ENCODE peak calls at places on chromosomes 16 and 17, in ten cellular contexts. O is neuronal stem cell; Y is iPS-NIHi11; F is AG09309; L is WTC11; H is dorsolateral prefrontal cortex; E is DMS153; X is ELF-1; J is Calu3; Q is stimulated activated CD8-positive, alpha-beta memory T cell treated with anti-CD3 and anti-CD28 coated beads, Interleukin-2, amount 100 ng/mL, for 1 hour. N is an unnamed sample.
A peak's percentile ranks its signal among the peaks of the same experiment; 100 is the strongest.

GRCh38 chr16:75074920-75075687 is 41.5 kb downstream of the LDHD start:
- DNase-seq in J (no peak), X (no peak), E (no peak), L (no peak), Y (no peak), H (no peak), F (no peak), O (no peak), Q (peak; percentile 55), N (peak; percentile 59)

GRCh38 chr17:59357219-59357699 is 25.8 kb downstream of the YPEL2 start:
- DNase-seq in Y (no peak), L (no peak), J (no peak), F (no peak), X (no peak), E (no peak), H (no peak), O (no peak), Q (no peak), N (no peak)

GRCh38 chr17:33233855-33234228 is 59.3 kb downstream of the ASIC2 start:
- DNase-seq in Y (no peak), F (no peak), O (no peak), J (no peak), L (no peak), E (peak; percentile 32), Q (no peak), H (no peak), X (no peak), N (no peak)

GRCh38 chr17:42288985-42289862 is 926 bp downstream of the STAT5A start:
- DNase-seq in Y (peak; percentile 64), E (peak; percentile 28), O (no peak), X (no peak), J (no peak), L (peak; percentile 48), H (peak; percentile 43), F (no peak), Q (no peak), N (peak; percentile 52)

GRCh38 chr17:8785547-8786412 is 13.4 kb downstream of the MFSD6L start:
- DNase-seq in E (no peak), X (peak; percentile 94), H (peak; percentile 78), Y (peak; percentile 86), O (peak; percentile 81), L (peak; percentile 97), J (peak; percentile 68), Q (peak; percentile 26), F (peak; percentile 8), N (peak; percentile 42)

GRCh38 chr17:66948061-66948750 is 16.3 kb upstream of the CACNG4 start:
- DNase-seq in X (no peak), L (no peak), H (peak; percentile 37), E (no peak), Y (no peak), J (no peak), F (no peak), Q (no peak), O (no peak), N (no peak)

GRCh38 chr17:78106211-78106610 is 22.3 kb downstream of the TMC6 start:
- DNase-seq in J (no peak), H (no peak), Y (no peak), E (no peak), Q (no peak), O (no peak), X (no peak), F (no peak), L (no peak), N (no peak)

GRCh38 chr16:68417711-68418301 is 30.5 kb downstream of the SMPD3 start:
- DNase-seq in X (no peak), Q (peak; percentile 23), Y (no peak), O (no peak), F (no peak), L (no peak), H (no peak), J (peak; percentile 79), E (peak; percentile 92), N (peak; percentile 53)

GRCh38 chr16:354286-354881 is 1.9 kb upstream of the AXIN1 start:
- DNase-seq in O (no peak), J (no peak), L (no peak), Q (no peak), E (no peak), X (no peak), F (no peak), Y (no peak), H (no peak), N (no peak)

GRCh38 chr17:284676-285355 is 67.8 kb downstream of the RPH3AL start:
- DNase-seq in X (no peak), F (no peak), H (peak; percentile 23), E (no peak), L (no peak), J (no peak), O (no peak), Y (no peak), Q (no peak), N (no peak)

GRCh38 chr17:57442914-57443571 is 186.7 kb downstream of the MSI2 start:
- DNase-seq in X (peak; percentile 53), L (no peak), Q (peak; percentile 8), H (peak; percentile 63), E (no peak), Y (no peak), O (no peak), F (no peak), J (peak; percentile 22), N (no peak)

GRCh38 chr16:86951041-86951822 is 366.0 kb downstream of the C16orf95 start:
- DNase-seq in E (no peak), L (no peak), Y (no peak), Q (no peak), F (no peak), X (no peak), H (no peak), O (no peak), J (no peak), N (no peak)

GRCh38 chr17:83055911-83056582 is 23.4 kb upstream of the METRNL start:
- DNase-seq in L (no peak), J (no peak), F (peak; percentile 59), H (peak; percentile 31), O (no peak), Y (no peak), X (no peak), E (no peak), Q (no peak), N (no peak)

GRCh38 chr16:50644730-50645129 is 36.4 kb downstream of the SNX20 start:
- DNase-seq in Q (no peak), O (no peak), Y (peak; percentile 57), H (no peak), L (peak; percentile 35), F (peak; percentile 4), J (peak; percentile 41), E (no peak), X (no peak), N (no peak)

GRCh38 chr17:81794509-81794908 is 9.4 kb upstream of the GCGR start:
- DNase-seq in E (no peak), X (peak; percentile 57), F (no peak), Y (no peak), H (no peak), J (no peak), Q (no peak), L (no peak), O (no peak), N (no peak)

GRCh38 chr16:24208710-24209109 is 47.4 kb upstream of the CACNG3 start:
- DNase-seq in O (peak; percentile 82), E (no peak), F (no peak), Q (no peak), L (peak; percentile 14), J (no peak), X (peak; percentile 73), Y (peak; percentile 62), H (peak; percentile 69), N (no peak)

GRCh38 chr17:15123593-15124590 is 141.2 kb downstream of the PMP22 start:
- DNase-seq in H (no peak), F (peak; percentile 55), Y (no peak), E (no peak), L (no peak), O (no peak), J (no peak), X (peak; percentile 30), Q (no peak), N (no peak)

GRCh38 chr16:4057439-4057877 is 58.8 kb downstream of the ADCY9 start:
- DNase-seq in E (no peak), Q (no peak), F (no peak), H (no peak), O (no peak), L (no peak), J (no peak), X (no peak), Y (no peak), N (no peak)

GRCh38 chr16:81601601-81602251 is 157.1 kb downstream of the CMIP start:
- DNase-seq in O (no peak), E (no peak), Y (no peak), F (no peak), J (no peak), Q (no peak), L (no peak), H (no peak), X (no peak), N (no peak)

GRCh38 chr17:57284984-57285646 is 28.8 kb downstream of the MSI2 start:
- DNase-seq in Y (peak; percentile 48), H (no peak), Q (no peak), X (peak; percentile 37), F (no peak), O (peak; percentile 45), L (peak; percentile 44), E (no peak), J (no peak), N (peak; percentile 44)

GRCh38 chr16:77784441-77785356 is 3.7 kb upstream of the VAT1L start:
- DNase-seq in F (no peak), J (no peak), X (no peak), Y (no peak), Q (no peak), E (no peak), O (no peak), L (no peak), H (no peak), N (no peak)

GRCh38 chr17:61551255-61551742 is 39.7 kb downstream of the NACA2 start:
- DNase-seq in O (peak; percentile 3), E (peak; percentile 7), L (no peak), X (no peak), H (no peak), Y (peak; percentile 54), F (no peak), J (no peak), Q (no peak), N (no peak)

GRCh38 chr16:17434006-17434405 is 36.8 kb downstream of the XYLT1 start:
- DNase-seq in J (no peak), Y (no peak), X (no peak), O (no peak), F (no peak), H (no peak), E (no peak), Q (no peak), L (no peak), N (no peak)

GRCh38 chr16:22373662-22374310 is 633 bp downstream of the CDR2 start:
- DNase-seq in F (no peak), O (peak; percentile 23), Y (peak; percentile 44), Q (no peak), E (no peak), X (peak; percentile 60), L (peak; percentile 42), J (peak; percentile 47), H (peak; percentile 43), N (no peak)

GRCh38 chr16:86554917-86555762 is at the start of gene MTHFSD:
- DNase-seq in Y (peak; percentile 98), L (peak; percentile 94), Q (peak; percentile 93), H (peak; percentile 96), X (peak; percentile 94), F (no peak), O (peak; percentile 91), E (peak; percentile 76), J (peak; percentile 98), N (peak; percentile 97)

GRCh38 chr17:28372203-28372944 is 880 bp downstream of the SARM1 start:
- DNase-seq in H (peak; percentile 64), O (no peak), J (no peak), F (no peak), E (no peak), X (peak; percentile 29), Q (no peak), Y (peak; percentile 48), L (peak; percentile 33), N (peak; percentile 52)

GRCh38 chr17:28748852-28749515 is 5.2 kb downstream of the TRAF4 start:
- DNase-seq in Y (no peak), O (no peak), L (no peak), F (no peak), H (peak; percentile 45), J (no peak), Q (no peak), E (no peak), X (no peak), N (no peak)

GRCh38 chr16:4556580-4556979 is 440 bp downstream of the C16orf96 start:
- DNase-seq in F (no peak), H (no peak), X (no peak), J (peak; percentile 20), Y (no peak), Q (no peak), L (no peak), E (no peak), O (no peak), N (no peak)